ENCODE peak calls at places on chromosomes 12 and 14, in nine cellular contexts. Z is CD8-positive, alpha-beta T cell; Y is stomach; O is adrenal gland; T is body of pancreas; S is gastrocnemius medialis; U is lower lobe of right lung; F is IMR-90; X is heart right ventricle. R is an unnamed sample. For H3K4me1, the result is how much of the 10 kb centered on the place peaks cover.

GRCh38 chr12:121764808-121765207 is 28.7 kb downstream of the RHOF start:
- DNase-seq in Z (no peak), S (no peak), O (no peak), U (no peak), Y (no peak), F (no peak), X (no peak), T (no peak), R (no peak)

GRCh38 chr12:67111182-67111581 is 158.0 kb upstream of the CAND1 start:
- DNase-seq in F (no peak), Z (no peak), O (no peak), S (no peak), U (no peak), Y (no peak), X (no peak), T (peak), R (no peak)

GRCh38 chr12:29537292-29537691 is 39.8 kb upstream of the OVCH1 start:
- DNase-seq in F (peak), T (no peak), Z (no peak), O (no peak), S (no peak), U (no peak), X (no peak), Y (no peak), R (no peak)

GRCh38 chr14:65242732-65243134 is 140.4 kb upstream of the MAX start:
- DNase-seq in T (no peak), O (no peak), F (peak), Y (no peak), S (no peak), U (no peak), X (no peak), Z (no peak), R (no peak)

GRCh38 chr12:6288235-6288634 is 22.2 kb upstream of the PLEKHG6 start:
- DNase-seq in U (no peak), Z (no peak), S (no peak), X (no peak), F (peak), Y (no peak), T (no peak), O (no peak), R (no peak)

GRCh38 chr14:69090187-69090789 is 62.6 kb downstream of the DCAF5 start:
- DNase-seq in O (no peak), F (peak), T (peak), X (no peak), S (no peak), Y (no peak), Z (peak), U (no peak), R (no peak)

GRCh38 chr12:56256326-56256960 is 1.7 kb downstream of the ANKRD52 start:
- DNase-seq in Z (no peak), U (no peak), T (no peak), S (no peak), O (peak), X (no peak), Y (no peak), F (peak), R (no peak)

GRCh38 chr14:72996916-72997315 is 30.0 kb downstream of the ZFYVE1 start:
- DNase-seq in Y (no peak), S (no peak), T (no peak), X (no peak), Z (no peak), F (no peak), O (no peak), U (no peak), R (no peak)

GRCh38 chr14:32932921-32933622 is 5.6 kb upstream of the NPAS3 start:
- DNase-seq in S (no peak), T (peak), U (no peak), F (no peak), Y (no peak), X (peak), Z (no peak), O (peak), R (peak)

GRCh38 chr12:49068879-49069506 is 786 bp downstream of the RHEBL1 start:
- DNase-seq in Y (no peak), T (no peak), O (no peak), F (no peak), Z (no peak), S (no peak), X (no peak), U (no peak), R (no peak)

GRCh38 chr14:54882521-54882920 is 20.1 kb downstream of the GCH1 start:
- DNase-seq in O (no peak), T (no peak), Y (no peak), U (no peak), F (no peak), X (no peak), S (no peak), Z (no peak), R (no peak)

GRCh38 chr12:54475542-54475941 is 2.1 kb upstream of the GTSF1 start:
- DNase-seq in X (no peak), O (no peak), Z (no peak), F (no peak), S (no peak), U (no peak), Y (no peak), T (no peak), R (no peak)

GRCh38 chr12:80316141-80316700 is 127.8 kb upstream of the PTPRQ start:
- DNase-seq in Y (no peak), U (no peak), S (no peak), Z (no peak), F (no peak), O (no peak), X (no peak), T (no peak), R (no peak)

GRCh38 chr12:112919131-112919530 is 12.4 kb downstream of the OAS1 start:
- DNase-seq in S (no peak), X (no peak), Y (no peak), T (no peak), U (no peak), F (no peak), Z (no peak), O (no peak), R (no peak)

GRCh38 chr12:34604227-34604626 is 581.9 kb downstream of the ALG10 start:
- DNase-seq in Y (no peak), X (no peak), F (no peak), U (peak), Z (no peak), O (no peak), T (no peak), S (no peak), R (peak)

GRCh38 chr14:87334997-87335675 is 657.8 kb downstream of the GALC start:
- DNase-seq in Z (no peak), F (no peak), T (no peak), S (no peak), X (no peak), U (no peak), Y (no peak), O (no peak), R (no peak)

GRCh38 chr14:104805941-104806624 is 5.2 kb downstream of the ZBTB42 start:
- DNase-seq in O (no peak), Y (no peak), S (no peak), X (no peak), U (no peak), Z (no peak), T (no peak), F (no peak), R (no peak)

GRCh38 chr14:100405752-100406455 is 82.8 kb downstream of the SLC25A47 start:
- DNase-seq in F (no peak), O (no peak), U (no peak), Y (no peak), S (no peak), X (no peak), Z (no peak), T (peak), R (no peak)

GRCh38 chr14:91867316-91867988 is at the start of gene TC2N:
- DNase-seq in T (no peak), O (no peak), S (no peak), Y (no peak), U (no peak), Z (peak), F (no peak), X (no peak), R (no peak)

GRCh38 chr12:52010692-52011601 is 4.2 kb downstream of the TAMALIN start:
- DNase-seq in O (no peak), X (no peak), F (no peak), Y (no peak), T (no peak), U (no peak), S (no peak), Z (no peak), R (no peak)

GRCh38 chr12:120684523-120684932 is 2.4 kb upstream of the MLEC start:
- DNase-seq in Z (no peak), F (peak), Y (no peak), O (peak), S (no peak), U (no peak), X (no peak), T (no peak), R (no peak)

GRCh38 chr14:54547583-54547982 is 19.3 kb upstream of the SAMD4A start:
- DNase-seq in Y (no peak), Z (no peak), X (no peak), T (no peak), U (no peak), O (no peak), S (no peak), F (no peak), R (no peak)

GRCh38 chr12:65335021-65335714 is 56.7 kb downstream of the MSRB3 start:
- DNase-seq in T (peak), O (no peak), Z (no peak), U (no peak), F (peak), X (no peak), S (no peak), Y (no peak), R (peak)

GRCh38 chr12:107912421-107913004 is 138.0 kb downstream of the ASCL4 start:
- DNase-seq in F (no peak), X (peak), Z (peak), T (peak), O (peak), Y (peak), S (no peak), U (peak), R (peak)

GRCh38 chr12:15979096-15980091 is 68.3 kb downstream of the DERA start:
- DNase-seq in F (peak), X (no peak), T (no peak), U (no peak), S (no peak), Y (no peak), O (peak), Z (no peak), R (peak)

GRCh38 chr12:93526786-93527428 is 45.6 kb upstream of the SOCS2 start:
- DNase-seq in X (no peak), T (no peak), U (no peak), Z (no peak), Y (no peak), O (peak), F (peak), S (no peak), R (no peak)

GRCh38 chr14:102731871-102732800 is 45.1 kb upstream of the TRAF3 start:
- DNase-seq in O (no peak), X (no peak), U (no peak), T (no peak), F (no peak), Y (no peak), S (no peak), Z (no peak), R (no peak)

GRCh38 chr14:102733326-102733725 is 43.9 kb upstream of the TRAF3 start:
- DNase-seq in X (no peak), Y (no peak), S (no peak), T (no peak), O (no peak), F (no peak), U (no peak), Z (no peak), R (no peak)

GRCh38 chr14:102731101-102731870 is 46.0 kb upstream of the TRAF3 start:
- DNase-seq in Y (no peak), X (no peak), Z (no peak), F (no peak), T (no peak), O (no peak), S (no peak), U (no peak), R (no peak)

GRCh38 chr14:102729825-102730224 is 47.4 kb upstream of the TRAF3 start:
- DNase-seq in U (no peak), T (no peak), Y (no peak), F (no peak), S (no peak), X (no peak), O (no peak), Z (no peak), R (no peak)

DNA sequence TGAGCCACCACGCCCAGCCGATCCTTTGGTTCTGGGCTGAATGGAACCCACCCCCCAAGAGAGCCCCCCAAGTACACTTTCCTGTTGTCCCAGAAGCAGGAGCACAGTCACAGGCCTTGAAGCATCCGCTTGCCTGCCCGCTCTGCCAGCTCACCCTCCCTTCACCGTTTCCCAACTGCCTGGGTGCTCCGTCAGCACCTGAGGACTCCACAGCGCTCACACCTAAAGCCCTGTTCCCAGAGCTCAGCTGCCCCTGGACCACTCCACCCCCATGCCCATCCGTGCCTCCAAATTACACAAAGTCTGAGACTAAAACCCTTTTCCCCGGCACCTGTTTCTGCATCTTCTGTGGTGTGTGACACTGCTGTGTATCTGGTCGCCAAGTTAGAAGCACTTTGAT is 44.3 kb upstream of the TRAF3 start:
- DNase-seq in F (no peak), Z (no peak), T (no peak), Y (no peak), U (no peak), X (no peak), O (no peak), S (no peak), R (no peak)
- H3K4me1 ChIP-seq in F (under half), Z (under half), T (under half), Y (under half), U (under half), X (under half), O (under half), S (under half), R (under half)

GRCh38 chr14:59465570-59466150 is 480 bp upstream of the GPR135 start:
- DNase-seq in Z (peak), T (no peak), Y (no peak), X (no peak), O (no peak), U (no peak), S (no peak), F (no peak), R (no peak)
- H3K4me3 ChIP-seq in Z (peak), T (peak), Y (peak), X (peak), O (peak), U (peak), S (peak), F (no peak), R (no peak)

GRCh38 chr12:89347325-89347829 is 4.9 kb downstream of the DUSP6 start:
- DNase-seq in X (no peak), Z (no peak), O (no peak), Y (no peak), T (no peak), S (no peak), F (no peak), U (no peak), R (no peak)
- H3K4me1 ChIP-seq in X (half or more), Z (under half), O (under half), Y (half or more), T (half or more), S (under half), F (under half), U (half or more), R (under half)

DNA sequence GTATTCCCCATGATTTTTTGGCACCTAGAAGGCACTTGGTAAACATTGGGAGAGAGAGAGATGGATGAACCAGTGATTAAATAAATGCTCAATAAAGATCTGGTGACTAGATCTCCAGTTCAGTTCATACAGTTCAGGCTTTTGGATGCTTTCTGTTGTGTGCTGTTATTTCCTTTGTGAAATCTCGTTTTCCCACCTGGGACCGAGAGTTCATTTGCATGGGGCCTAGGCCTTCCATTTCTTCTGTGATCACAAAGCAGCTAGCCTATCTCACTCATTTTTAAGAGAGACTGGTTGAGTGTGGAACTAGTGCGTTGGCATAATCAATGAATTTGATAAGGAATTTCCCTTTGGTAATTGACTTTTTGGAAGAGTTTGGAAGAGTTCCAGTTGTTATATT is 104.0 kb downstream of the VRK1 start:
- DNase-seq in X (no peak), S (no peak), O (no peak), Z (no peak), U (no peak), F (no peak), Y (no peak), T (no peak), R (no peak)
- H3K4me3 ChIP-seq in X (no peak), S (no peak), O (no peak), Z (no peak), U (no peak), F (no peak), Y (no peak), T (no peak), R (no peak)

R was measured in mucosa of descending colon.